ENCODE peak calls at places on chromosome 21, in eight cellular contexts. J, D, C, Y, G, P, W and H are unnamed samples.

GRCh38 chr21:33813832-33814231 is 101.8 kb downstream of the ATP5PO start:
- DNase-seq in G (no peak), D (no peak), W (no peak), J (no peak), C (no peak), Y (no peak), P (no peak), H (no peak)

GRCh38 chr21:36396971-36397370 is 11.8 kb downstream of the CHAF1B start:
- DNase-seq in Y (no peak), J (no peak), C (no peak), D (no peak), P (no peak), G (no peak), W (no peak), H (no peak)

GRCh38 chr21:36320421-36321324 is 676 bp downstream of the MORC3 start:
- DNase-seq in D (peak), P (peak), J (peak), C (peak), Y (peak), G (no peak), W (peak), H (peak)

GRCh38 chr21:44934276-44934675 is 5.6 kb upstream of the SLX9 start:
- DNase-seq in W (no peak), C (no peak), P (no peak), Y (no peak), G (no peak), D (no peak), J (no peak), H (no peak)

GRCh38 chr21:36434144-36434543 is 45.8 kb downstream of the CLDN14 start:
- DNase-seq in C (peak), W (no peak), D (no peak), P (no peak), J (no peak), G (no peak), Y (no peak), H (no peak)

GRCh38 chr21:35563885-35564451 is 496.4 kb downstream of the SETD4 start:
- DNase-seq in P (peak), J (no peak), C (no peak), Y (peak), W (peak), D (peak), G (no peak), H (no peak)

GRCh38 chr21:41226853-41227252 is 58.9 kb downstream of the BACE2 start:
- DNase-seq in D (no peak), J (no peak), G (no peak), Y (no peak), C (no peak), W (no peak), P (no peak), H (no peak)

GRCh38 chr21:40730051-40730760 is 116.8 kb downstream of the DSCAM start:
- DNase-seq in D (no peak), W (no peak), C (no peak), P (no peak), J (no peak), Y (no peak), G (no peak), H (no peak)

GRCh38 chr21:41816583-41817165 is 49.8 kb upstream of the RIPK4 start:
- DNase-seq in P (peak), Y (peak), J (peak), C (peak), D (peak), G (no peak), W (no peak), H (peak)

GRCh38 chr21:44082648-44083436 is 24.4 kb upstream of the PWP2 start:
- DNase-seq in Y (no peak), D (no peak), C (no peak), W (peak), G (no peak), J (no peak), P (no peak), H (no peak)